ENCODE peak calls at places on chromosomes 4 and X, in five cellular contexts. One of them, this sample, is unnamed.

GRCh38 chr4:69126030-69126429 is 29.8 kb downstream of the UGT2B7 start:
- DNase-seq in ACHN: no peak
- DNase-seq in DMS 273 treated with DMSO at 0.1 percent for 48 hours: no peak
- DNase-seq in NCI-H1694 treated with DMSO at 0.1 percent for 48 hours: no peak
- DNase-seq in HS-5: no peak
- DNase-seq in this sample: no peak

GRCh38 chr4:37517326-37517725 is 168.8 kb downstream of the RELL1 start:
- DNase-seq in ACHN: no peak
- DNase-seq in DMS 273 treated with DMSO at 0.1 percent for 48 hours: no peak
- DNase-seq in NCI-H1694 treated with DMSO at 0.1 percent for 48 hours: no peak
- DNase-seq in HS-5: no peak
- DNase-seq in this sample: no peak

GRCh38 chr4:185011408-185011807 is 6.9 kb upstream of the HELT start:
- DNase-seq in ACHN: peak; percentile 5
- DNase-seq in DMS 273 treated with DMSO at 0.1 percent for 48 hours: no peak
- DNase-seq in NCI-H1694 treated with DMSO at 0.1 percent for 48 hours: peak; percentile 14
- DNase-seq in HS-5: no peak
- DNase-seq in this sample: no peak

GRCh38 chr4:11428161-11428700 is 463 bp downstream of the HS3ST1 start:
- DNase-seq in ACHN: peak; percentile 2
- DNase-seq in DMS 273 treated with DMSO at 0.1 percent for 48 hours: no peak
- DNase-seq in NCI-H1694 treated with DMSO at 0.1 percent for 48 hours: no peak
- DNase-seq in HS-5: no peak
- DNase-seq in this sample: peak; percentile 61

GRCh38 chrX:25028726-25029125 is 13.0 kb upstream of the ARX start:
- DNase-seq in ACHN: no peak
- DNase-seq in DMS 273 treated with DMSO at 0.1 percent for 48 hours: no peak
- DNase-seq in NCI-H1694 treated with DMSO at 0.1 percent for 48 hours: no peak
- DNase-seq in HS-5: peak; percentile 22
- DNase-seq in this sample: no peak

GRCh38 chr4:128061566-128062536 is 739 bp downstream of the LARP1B start:
- DNase-seq in ACHN: peak; percentile 54
- DNase-seq in DMS 273 treated with DMSO at 0.1 percent for 48 hours: peak; percentile 10
- DNase-seq in NCI-H1694 treated with DMSO at 0.1 percent for 48 hours: peak; percentile 18
- DNase-seq in HS-5: no peak
- DNase-seq in this sample: peak; percentile 80

GRCh38 chr4:77308843-77309242 is 151.8 kb downstream of the CCNG2 start:
- DNase-seq in ACHN: peak; percentile 27
- DNase-seq in DMS 273 treated with DMSO at 0.1 percent for 48 hours: no peak
- DNase-seq in NCI-H1694 treated with DMSO at 0.1 percent for 48 hours: no peak
- DNase-seq in HS-5: no peak
- DNase-seq in this sample: peak; percentile 26

GRCh38 chr4:67809502-67809901 is 55.3 kb upstream of the GNRHR start:
- DNase-seq in ACHN: no peak
- DNase-seq in DMS 273 treated with DMSO at 0.1 percent for 48 hours: no peak
- DNase-seq in NCI-H1694 treated with DMSO at 0.1 percent for 48 hours: no peak
- DNase-seq in HS-5: no peak
- DNase-seq in this sample: no peak

GRCh38 chr4:140926672-140927071 is 170.5 kb upstream of the TBC1D9 start:
- DNase-seq in ACHN: no peak
- DNase-seq in DMS 273 treated with DMSO at 0.1 percent for 48 hours: no peak
- DNase-seq in NCI-H1694 treated with DMSO at 0.1 percent for 48 hours: no peak
- DNase-seq in HS-5: no peak
- DNase-seq in this sample: no peak

GRCh38 chrX:55715847-55716246 is 1.7 kb upstream of the RRAGB start:
- DNase-seq in ACHN: no peak
- DNase-seq in DMS 273 treated with DMSO at 0.1 percent for 48 hours: no peak
- DNase-seq in NCI-H1694 treated with DMSO at 0.1 percent for 48 hours: no peak
- DNase-seq in HS-5: no peak
- DNase-seq in this sample: no peak

GRCh38 chr4:9143421-9144080 is 26.7 kb upstream of the FAM90A26 start:
- DNase-seq in ACHN: no peak
- DNase-seq in DMS 273 treated with DMSO at 0.1 percent for 48 hours: no peak
- DNase-seq in NCI-H1694 treated with DMSO at 0.1 percent for 48 hours: no peak
- DNase-seq in HS-5: no peak
- DNase-seq in this sample: no peak

GRCh38 chr4:56388311-56388710 is 1.0 kb upstream of the AASDH start:
- DNase-seq in ACHN: no peak
- DNase-seq in DMS 273 treated with DMSO at 0.1 percent for 48 hours: no peak
- DNase-seq in NCI-H1694 treated with DMSO at 0.1 percent for 48 hours: no peak
- DNase-seq in HS-5: no peak
- DNase-seq in this sample: no peak

GRCh38 chr4:61924131-61924530 is 724.0 kb downstream of the ADGRL3 start:
- DNase-seq in ACHN: peak; percentile 2
- DNase-seq in DMS 273 treated with DMSO at 0.1 percent for 48 hours: no peak
- DNase-seq in NCI-H1694 treated with DMSO at 0.1 percent for 48 hours: no peak
- DNase-seq in HS-5: no peak
- DNase-seq in this sample: peak; percentile 21

This sample was measured in small intestine.